ENCODE peak calls at places on chromosomes 13 and 19, in six cellular contexts. Q, V, W, G, F and J are unnamed samples.
A peak's percentile ranks its signal among the peaks of the same experiment; 100 is the strongest.

GRCh38 chr13:95862401-95862800 is 185.5 kb downstream of the DNAJC3 start:
- DNase-seq in Q (no peak), V (no peak), W (no peak), G (no peak), F (no peak), J (no peak)

GRCh38 chr19:38975861-38976271 is 324 bp upstream of the FBXO17 start:
- DNase-seq in Q (no peak), V (no peak), W (peak; percentile 92), G (no peak), F (no peak), J (no peak)

GRCh38 chr13:20699715-20700114 is 3.8 kb upstream of the IL17D start:
- DNase-seq in Q (no peak), V (no peak), W (no peak), G (no peak), F (no peak), J (no peak)

GRCh38 chr13:75870397-75870801 is 234.3 kb downstream of the LMO7 start:
- DNase-seq in Q (peak; percentile 61), V (peak; percentile 13), W (peak; percentile 14), G (peak; percentile 10), F (no peak), J (no peak)

GRCh38 chr13:39051157-39051556 is 12.9 kb downstream of the NHLRC3 start:
- DNase-seq in Q (peak; percentile 38), V (peak; percentile 27), W (peak; percentile 42), G (no peak), F (no peak), J (peak; percentile 6)

GRCh38 chr19:35673121-35673804 is 6.9 kb downstream of the UPK1A start:
- DNase-seq in Q (peak; percentile 8), V (peak; percentile 29), W (peak; percentile 85), G (no peak), F (peak; percentile 81), J (no peak)

GRCh38 chr19:27844261-27844660 is 1368.7 kb downstream of the UQCRFS1 start:
- DNase-seq in Q (no peak), V (no peak), W (no peak), G (no peak), F (no peak), J (no peak)

GRCh38 chr13:21850013-21851006 is 179.4 kb downstream of the FGF9 start:
- DNase-seq in Q (no peak), V (no peak), W (no peak), G (no peak), F (no peak), J (no peak)